ENCODE peak calls at places on chromosome 20, in six cellular contexts. One of them, this sample, is unnamed. For H3K9me3, the result is how much of the 10 kb centered on the place peaks cover.

GRCh38 chr20:1841554-1842140 is 53.6 kb upstream of the SIRPA start:
- ATAC-seq in upper lobe of left lung: peak
- ATAC-seq in HCT116: no peak
- ATAC-seq in HepG2: no peak
- ATAC-seq in GM12878: no peak
- ATAC-seq in K562: no peak
- ATAC-seq in this sample: peak

GRCh38 chr20:49283176-49283702 is 5.4 kb upstream of the ZNFX1 start:
- ATAC-seq in upper lobe of left lung: no peak
- ATAC-seq in HCT116: no peak
- ATAC-seq in HepG2: no peak
- ATAC-seq in GM12878: no peak
- ATAC-seq in K562: no peak
- ATAC-seq in this sample: no peak

GRCh38 chr20:34369265-34369664 is 6.2 kb downstream of the ITCH start:
- ATAC-seq in upper lobe of left lung: no peak
- ATAC-seq in HCT116: peak
- ATAC-seq in HepG2: no peak
- ATAC-seq in GM12878: no peak
- ATAC-seq in K562: no peak
- ATAC-seq in this sample: no peak

GRCh38 chr20:50394569-50394968 is 115.6 kb upstream of the PTPN1 start:
- ATAC-seq in upper lobe of left lung: peak
- ATAC-seq in HCT116: no peak
- ATAC-seq in HepG2: no peak
- ATAC-seq in GM12878: peak
- ATAC-seq in K562: no peak
- ATAC-seq in this sample: no peak

GRCh38 chr20:48467622-48468021 is 360.2 kb downstream of the PREX1 start:
- ATAC-seq in upper lobe of left lung: no peak
- ATAC-seq in HCT116: peak
- ATAC-seq in HepG2: peak
- ATAC-seq in GM12878: peak
- ATAC-seq in K562: peak
- ATAC-seq in this sample: no peak

GRCh38 chr20:40446868-40447267 is 242.2 kb downstream of the MAFB start:
- ATAC-seq in upper lobe of left lung: no peak
- ATAC-seq in HCT116: no peak
- ATAC-seq in HepG2: peak
- ATAC-seq in GM12878: no peak
- ATAC-seq in K562: no peak
- ATAC-seq in this sample: no peak

GRCh38 chr20:57244221-57244585 is 22.2 kb downstream of the BMP7 start:
- ATAC-seq in upper lobe of left lung: no peak
- ATAC-seq in HCT116: peak
- ATAC-seq in HepG2: peak
- ATAC-seq in GM12878: no peak
- ATAC-seq in K562: no peak
- ATAC-seq in this sample: no peak

GRCh38 chr20:56381501-56381900 is 10.5 kb downstream of the AURKA start:
- ATAC-seq in upper lobe of left lung: no peak
- ATAC-seq in HCT116: no peak
- ATAC-seq in HepG2: no peak
- ATAC-seq in GM12878: peak
- ATAC-seq in K562: no peak
- ATAC-seq in this sample: no peak

GRCh38 chr20:44752099-44752931 is 6.7 kb downstream of the KCNK15 start:
- ATAC-seq in upper lobe of left lung: no peak
- ATAC-seq in HCT116: no peak
- ATAC-seq in HepG2: peak
- ATAC-seq in GM12878: peak
- ATAC-seq in K562: peak
- ATAC-seq in this sample: no peak

GRCh38 chr20:39124064-39124463 is 161.9 kb downstream of the DHX35 start:
- ATAC-seq in upper lobe of left lung: no peak
- ATAC-seq in HCT116: no peak
- ATAC-seq in HepG2: no peak
- ATAC-seq in GM12878: no peak
- ATAC-seq in K562: no peak
- ATAC-seq in this sample: no peak

GRCh38 chr20:10540636-10541493 is 105.8 kb downstream of the SLX4IP start:
- ATAC-seq in upper lobe of left lung: peak
- ATAC-seq in HCT116: peak
- ATAC-seq in HepG2: peak
- ATAC-seq in GM12878: no peak
- ATAC-seq in K562: no peak
- ATAC-seq in this sample: peak

GRCh38 chr20:33875055-33875454 is 63.9 kb downstream of the CHMP4B start:
- ATAC-seq in upper lobe of left lung: no peak
- ATAC-seq in HCT116: no peak
- ATAC-seq in HepG2: no peak
- ATAC-seq in GM12878: peak
- ATAC-seq in K562: no peak
- ATAC-seq in this sample: no peak

GRCh38 chr20:12902992-12903391 is 105.8 kb upstream of the SPTLC3 start:
- ATAC-seq in upper lobe of left lung: no peak
- ATAC-seq in HCT116: no peak
- ATAC-seq in HepG2: no peak
- ATAC-seq in GM12878: no peak
- ATAC-seq in K562: no peak
- ATAC-seq in this sample: no peak

GRCh38 chr20:17609978-17610377 is 40.1 kb downstream of the DSTN start:
- ATAC-seq in upper lobe of left lung: no peak
- ATAC-seq in HCT116: no peak
- ATAC-seq in HepG2: no peak
- ATAC-seq in GM12878: no peak
- ATAC-seq in K562: no peak
- ATAC-seq in this sample: no peak

DNA sequence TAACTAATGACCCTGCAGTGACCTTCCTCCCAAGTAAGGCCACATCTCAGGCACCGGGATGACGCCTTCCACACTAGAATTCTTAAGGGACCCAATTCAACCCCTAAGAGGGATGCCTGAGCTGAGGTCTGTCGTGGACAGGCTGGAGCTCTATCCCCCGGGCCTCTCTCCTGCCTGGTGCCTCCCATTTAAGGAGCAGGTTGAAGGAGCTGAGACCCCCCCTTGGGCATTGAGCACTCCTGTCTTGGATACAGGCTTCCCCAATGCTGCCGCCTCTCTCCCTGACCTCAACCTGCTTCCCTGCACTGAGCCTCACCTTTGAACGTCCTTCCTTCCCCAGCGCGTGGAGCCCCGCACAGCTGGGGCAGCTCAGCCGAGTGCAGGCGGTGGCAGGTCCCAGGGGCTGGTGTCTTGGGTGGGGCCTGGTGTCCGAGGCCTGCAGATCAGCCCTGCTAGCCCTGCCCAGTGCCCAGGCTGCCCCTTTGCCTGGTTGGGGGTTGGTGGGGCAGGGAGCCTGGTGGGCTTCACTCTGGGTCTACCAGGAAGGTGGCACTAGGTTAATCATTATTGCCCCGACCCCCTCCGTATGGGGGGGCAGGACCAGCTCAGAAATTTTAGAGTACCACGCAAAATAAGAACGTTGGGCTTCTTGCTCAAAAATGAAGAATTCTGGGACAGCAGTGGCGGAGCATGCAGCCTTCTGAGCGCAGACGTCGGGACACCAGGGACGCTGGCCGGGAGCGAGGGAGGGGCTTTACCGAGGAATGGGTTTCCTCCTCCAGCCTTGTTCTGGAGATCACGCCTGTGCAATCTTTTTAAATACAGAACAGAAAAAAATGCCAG is 20.0 kb upstream of the BHLHE23 start:
- ATAC-seq in upper lobe of left lung: no peak
- ATAC-seq in HCT116: no peak
- ATAC-seq in HepG2: no peak
- ATAC-seq in GM12878: no peak
- ATAC-seq in K562: no peak
- ATAC-seq in this sample: no peak
- TF ChIP-seq POLR2A in upper lobe of left lung: no peak
- TF ChIP-seq POLR2A in HCT116: no peak
- TF ChIP-seq POLR2A in HepG2: no peak
- TF ChIP-seq POLR2A in GM12878: no peak
- TF ChIP-seq POLR2A in K562: no peak
- TF ChIP-seq POLR2A in this sample: no peak

DNA sequence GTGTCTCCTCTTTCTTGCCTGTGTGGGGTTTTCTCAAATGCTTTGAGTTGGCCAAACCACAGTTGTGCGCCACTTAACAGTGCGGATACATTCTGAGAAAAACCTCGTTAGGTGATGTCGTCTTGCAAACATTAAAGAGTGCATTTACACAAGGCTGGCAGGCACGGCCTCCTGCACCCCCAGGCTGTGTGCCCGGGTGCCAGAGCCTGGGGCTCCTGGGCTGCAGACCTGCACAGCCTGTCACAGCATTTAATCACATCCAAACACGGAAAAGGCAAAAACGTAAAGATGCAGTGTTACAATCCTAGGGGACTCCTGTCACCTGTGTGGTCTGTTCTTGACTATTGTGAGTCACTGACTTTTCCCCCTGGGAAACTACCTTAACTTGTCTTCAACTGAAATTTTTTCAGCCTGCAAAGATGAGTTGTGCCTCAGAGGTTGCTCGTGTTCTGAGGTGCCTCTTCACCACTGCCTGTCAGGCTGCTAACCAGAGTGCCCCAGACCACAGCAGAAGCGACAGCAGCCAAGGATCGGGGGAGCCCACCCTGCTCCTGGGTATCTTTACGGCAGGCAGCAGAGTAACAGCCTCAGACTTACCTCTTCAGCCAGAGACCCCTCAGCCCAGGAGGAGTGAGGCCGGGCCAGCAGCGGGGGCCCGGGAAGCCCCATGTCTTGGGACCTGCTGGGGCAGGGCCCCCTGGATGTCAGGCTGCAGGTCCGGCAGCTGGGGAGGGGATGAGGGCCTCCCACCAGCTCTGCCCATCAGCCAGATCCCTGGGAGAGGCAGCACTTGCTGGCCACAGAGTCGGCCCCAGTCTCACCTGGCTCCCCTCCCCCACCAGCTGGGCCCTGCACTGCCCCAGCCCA is 683 bp upstream of the C20orf204 start:
- ATAC-seq in upper lobe of left lung: no peak
- ATAC-seq in HCT116: no peak
- ATAC-seq in HepG2: no peak
- ATAC-seq in GM12878: peak
- ATAC-seq in K562: no peak
- ATAC-seq in this sample: no peak
- TF ChIP-seq POLR2AphosphoS5 in upper lobe of left lung: no peak
- TF ChIP-seq POLR2AphosphoS5 in HCT116: no peak
- TF ChIP-seq POLR2AphosphoS5 in HepG2: no peak
- TF ChIP-seq POLR2AphosphoS5 in GM12878: peak
- TF ChIP-seq POLR2AphosphoS5 in K562: no peak
- TF ChIP-seq POLR2AphosphoS5 in this sample: no peak

GRCh38 chr20:29873946-29874345 is 1383.5 kb upstream of the DEFB115 start:
- ATAC-seq in upper lobe of left lung: no peak
- ATAC-seq in HCT116: no peak
- ATAC-seq in HepG2: no peak
- ATAC-seq in GM12878: no peak
- ATAC-seq in K562: no peak
- ATAC-seq in this sample: no peak
- H3K9me3 ChIP-seq in upper lobe of left lung: under half
- H3K9me3 ChIP-seq in HCT116: under half
- H3K9me3 ChIP-seq in HepG2: half or more
- H3K9me3 ChIP-seq in GM12878: under half
- H3K9me3 ChIP-seq in K562: under half
- H3K9me3 ChIP-seq in this sample: under half

DNA sequence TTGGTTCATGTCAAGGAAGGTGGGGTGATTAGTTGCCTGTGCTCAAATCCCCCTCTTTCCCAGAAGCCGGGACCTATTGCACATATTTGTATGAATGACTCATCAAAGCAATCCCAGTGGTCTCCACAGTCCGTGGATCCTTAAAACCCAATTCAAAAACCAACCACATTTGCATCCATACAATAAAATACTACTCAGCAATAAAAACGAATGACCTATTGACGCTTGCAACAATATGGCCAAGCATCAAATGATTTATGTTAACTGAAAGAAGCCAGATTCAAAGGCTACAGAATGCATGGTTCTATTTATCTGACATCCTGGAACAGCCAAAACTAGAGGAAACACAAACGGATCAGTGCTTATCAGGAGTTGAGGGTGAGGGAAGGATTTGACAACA is 275.4 kb downstream of the PTPRT start:
- ATAC-seq in upper lobe of left lung: no peak
- ATAC-seq in HCT116: no peak
- ATAC-seq in HepG2: no peak
- ATAC-seq in GM12878: no peak
- ATAC-seq in K562: no peak
- ATAC-seq in this sample: no peak
- TF ChIP-seq POLR2A in upper lobe of left lung: no peak
- TF ChIP-seq POLR2A in HCT116: no peak
- TF ChIP-seq POLR2A in HepG2: no peak
- TF ChIP-seq POLR2A in GM12878: no peak
- TF ChIP-seq POLR2A in K562: no peak
- TF ChIP-seq POLR2A in this sample: no peak

GRCh38 chr20:46347831-46348230 is 39.5 kb upstream of the CDH22 start:
- ATAC-seq in upper lobe of left lung: no peak
- ATAC-seq in HCT116: no peak
- ATAC-seq in HepG2: no peak
- ATAC-seq in GM12878: no peak
- ATAC-seq in K562: no peak
- ATAC-seq in this sample: no peak
- TF ChIP-seq POLR2AphosphoS5 in upper lobe of left lung: no peak
- TF ChIP-seq POLR2AphosphoS5 in HCT116: no peak
- TF ChIP-seq POLR2AphosphoS5 in HepG2: no peak
- TF ChIP-seq POLR2AphosphoS5 in GM12878: no peak
- TF ChIP-seq POLR2AphosphoS5 in K562: no peak
- TF ChIP-seq POLR2AphosphoS5 in this sample: no peak

GRCh38 chr20:37776049-37776448 is 82.2 kb downstream of the CTNNBL1 start:
- ATAC-seq in upper lobe of left lung: no peak
- ATAC-seq in HCT116: no peak
- ATAC-seq in HepG2: no peak
- ATAC-seq in GM12878: no peak
- ATAC-seq in K562: no peak
- ATAC-seq in this sample: no peak

GRCh38 chr20:37774143-37774542 is 80.3 kb downstream of the CTNNBL1 start:
- ATAC-seq in upper lobe of left lung: no peak
- ATAC-seq in HCT116: no peak
- ATAC-seq in HepG2: no peak
- ATAC-seq in GM12878: no peak
- ATAC-seq in K562: no peak
- ATAC-seq in this sample: no peak

GRCh38 chr20:37773260-37773825 is 79.5 kb downstream of the CTNNBL1 start:
- ATAC-seq in upper lobe of left lung: no peak
- ATAC-seq in HCT116: no peak
- ATAC-seq in HepG2: no peak
- ATAC-seq in GM12878: no peak
- ATAC-seq in K562: no peak
- ATAC-seq in this sample: no peak

GRCh38 chr20:37775200-37775599 is 81.4 kb downstream of the CTNNBL1 start:
- ATAC-seq in upper lobe of left lung: no peak
- ATAC-seq in HCT116: no peak
- ATAC-seq in HepG2: no peak
- ATAC-seq in GM12878: no peak
- ATAC-seq in K562: no peak
- ATAC-seq in this sample: no peak

DNA sequence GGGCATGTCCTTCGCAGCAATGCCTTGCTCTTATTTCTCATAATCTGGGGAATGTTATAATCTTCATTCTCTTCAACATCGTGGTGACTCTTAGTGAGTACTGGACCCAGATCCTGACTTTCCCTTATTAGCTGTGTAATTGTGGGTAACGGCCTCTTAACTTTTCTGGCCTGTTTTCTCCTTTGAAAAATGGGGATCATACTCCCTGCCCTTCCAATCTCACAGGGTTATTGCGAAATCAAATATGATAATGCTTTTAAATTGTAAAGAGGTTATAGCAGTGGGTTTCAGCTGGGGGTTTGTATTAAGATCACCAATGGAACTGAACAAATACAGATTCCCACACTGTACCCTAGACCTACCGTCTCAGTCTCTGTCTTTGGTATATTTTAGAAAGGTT is 77.1 kb downstream of the CTNNBL1 start:
- ATAC-seq in upper lobe of left lung: no peak
- ATAC-seq in HCT116: no peak
- ATAC-seq in HepG2: no peak
- ATAC-seq in GM12878: no peak
- ATAC-seq in K562: no peak
- ATAC-seq in this sample: no peak
- H3K9me3 ChIP-seq in upper lobe of left lung: under half
- H3K9me3 ChIP-seq in HCT116: under half
- H3K9me3 ChIP-seq in HepG2: under half
- H3K9me3 ChIP-seq in GM12878: under half
- H3K9me3 ChIP-seq in K562: under half
- H3K9me3 ChIP-seq in this sample: under half

This sample was measured in gastroesophageal sphincter.